ENCODE peak calls at places on chromosome 14, in five cellular contexts. B, R, I, M and G are unnamed samples.

GRCh38 chr14:91019673-91020072 is 40.8 kb downstream of the RPS6KA5 start:
- DNase-seq in B (no peak), I (no peak), R (no peak), M (no peak), G (no peak)

GRCh38 chr14:20501346-20501745 is 4.0 kb upstream of the RNASE10 start:
- DNase-seq in M (no peak), I (peak; percentile 18), B (no peak), R (no peak), G (no peak)

GRCh38 chr14:57153286-57153685 is 115.4 kb downstream of the EXOC5 start:
- DNase-seq in R (no peak), I (no peak), M (no peak), B (no peak), G (no peak)

GRCh38 chr14:76261371-76261811 is 109.7 kb downstream of the GPATCH2L start:
- DNase-seq in R (no peak), M (no peak), I (peak; percentile 61), B (no peak), G (no peak)

GRCh38 chr14:83838221-83838620 is 1691.7 kb upstream of the FLRT2 start:
- DNase-seq in I (no peak), M (no peak), B (no peak), R (no peak), G (no peak)

GRCh38 chr14:67562025-67562775 is 29.1 kb downstream of the PLEKHH1 start:
- DNase-seq in M (no peak), B (no peak), R (no peak), I (no peak), G (no peak)

GRCh38 chr14:68295316-68295816 is 475.8 kb downstream of the RAD51B start:
- DNase-seq in I (no peak), B (no peak), M (peak; percentile 31), R (no peak), G (peak; percentile 80)

GRCh38 chr14:76348898-76349297 is 27.0 kb upstream of the ESRRB start:
- DNase-seq in R (no peak), I (peak; percentile 72), M (no peak), B (no peak), G (no peak)

GRCh38 chr14:37515761-37516160 is 79.3 kb downstream of the FOXA1 start:
- DNase-seq in B (no peak), M (no peak), I (no peak), R (no peak), G (no peak)

GRCh38 chr14:92297818-92298595 is 25.0 kb upstream of the SLC24A4 start:
- DNase-seq in I (no peak), B (no peak), R (no peak), M (no peak), G (no peak)

GRCh38 chr14:89956294-89957009 is 725 bp downstream of the TDP1 start:
- DNase-seq in R (peak; percentile 72), M (peak; percentile 76), B (peak; percentile 66), I (peak; percentile 91), G (peak; percentile 57)

GRCh38 chr14:67166450-67166853 is 22.8 kb upstream of the GARIN2 start:
- DNase-seq in I (peak; percentile 7), B (no peak), M (peak; percentile 32), R (no peak), G (peak; percentile 56)

GRCh38 chr14:37081220-37081619 is 91.2 kb downstream of the SLC25A21 start:
- DNase-seq in B (no peak), I (peak; percentile 51), M (no peak), R (no peak), G (no peak)

GRCh38 chr14:91349481-91350074 is 68.0 kb downstream of the CCDC88C start:
- DNase-seq in B (no peak), M (no peak), I (no peak), R (peak; percentile 62), G (no peak)

GRCh38 chr14:45785240-45785639 is 532.2 kb upstream of the MIS18BP1 start:
- DNase-seq in R (no peak), I (no peak), M (peak; percentile 76), B (no peak), G (peak; percentile 80)

GRCh38 chr14:91882369-91882768 is 15.0 kb upstream of the TC2N start:
- DNase-seq in M (no peak), R (no peak), B (no peak), I (no peak), G (no peak)

GRCh38 chr14:51912112-51912786 is 51.8 kb downstream of the GNG2 start:
- DNase-seq in I (no peak), B (no peak), M (no peak), R (no peak), G (no peak)

GRCh38 chr14:57831981-57832380 is 33.9 kb downstream of the SLC35F4 start:
- DNase-seq in B (no peak), I (no peak), M (no peak), R (no peak), G (no peak)

GRCh38 chr14:48751293-48751692 is 834.9 kb downstream of the RPS29 start:
- DNase-seq in I (no peak), R (no peak), B (no peak), M (no peak), G (no peak)

GRCh38 chr14:71155743-71156142 is 248.5 kb downstream of the PCNX1 start:
- DNase-seq in B (no peak), I (no peak), M (no peak), R (no peak), G (peak; percentile 70)

GRCh38 chr14:56273151-56273550 is 154.9 kb downstream of the PELI2 start:
- DNase-seq in M (no peak), R (no peak), B (no peak), I (peak; percentile 46), G (no peak)

GRCh38 chr14:30907659-30908057 is 33.3 kb downstream of the COCH start:
- DNase-seq in R (no peak), I (no peak), M (no peak), B (no peak), G (no peak)

GRCh38 chr14:41986726-41987125 is 380.1 kb downstream of the LRFN5 start:
- DNase-seq in B (no peak), M (no peak), I (peak; percentile 41), R (no peak), G (no peak)

GRCh38 chr14:70514168-70515069 is 20.4 kb downstream of the ADAM20 start:
- DNase-seq in R (no peak), B (no peak), M (no peak), I (no peak), G (no peak)

GRCh38 chr14:74441113-74441512 is 15.1 kb upstream of the SYNDIG1L start:
- DNase-seq in M (no peak), I (no peak), B (no peak), R (no peak), G (no peak)

GRCh38 chr14:100896369-100897060 is 7.0 kb downstream of the RTL1 start:
- DNase-seq in R (no peak), I (no peak), M (no peak), B (no peak), G (no peak)
- H3K27me3 ChIP-seq in R (no peaks in the 10 kb centered on the region), I (peaks cover 2% of the 10 kb centered on the region), M (peaks cover 46% of the 10 kb centered on the region), B (peaks cover 3% of the 10 kb centered on the region), G (no peaks in the 10 kb centered on the region)

DNA sequence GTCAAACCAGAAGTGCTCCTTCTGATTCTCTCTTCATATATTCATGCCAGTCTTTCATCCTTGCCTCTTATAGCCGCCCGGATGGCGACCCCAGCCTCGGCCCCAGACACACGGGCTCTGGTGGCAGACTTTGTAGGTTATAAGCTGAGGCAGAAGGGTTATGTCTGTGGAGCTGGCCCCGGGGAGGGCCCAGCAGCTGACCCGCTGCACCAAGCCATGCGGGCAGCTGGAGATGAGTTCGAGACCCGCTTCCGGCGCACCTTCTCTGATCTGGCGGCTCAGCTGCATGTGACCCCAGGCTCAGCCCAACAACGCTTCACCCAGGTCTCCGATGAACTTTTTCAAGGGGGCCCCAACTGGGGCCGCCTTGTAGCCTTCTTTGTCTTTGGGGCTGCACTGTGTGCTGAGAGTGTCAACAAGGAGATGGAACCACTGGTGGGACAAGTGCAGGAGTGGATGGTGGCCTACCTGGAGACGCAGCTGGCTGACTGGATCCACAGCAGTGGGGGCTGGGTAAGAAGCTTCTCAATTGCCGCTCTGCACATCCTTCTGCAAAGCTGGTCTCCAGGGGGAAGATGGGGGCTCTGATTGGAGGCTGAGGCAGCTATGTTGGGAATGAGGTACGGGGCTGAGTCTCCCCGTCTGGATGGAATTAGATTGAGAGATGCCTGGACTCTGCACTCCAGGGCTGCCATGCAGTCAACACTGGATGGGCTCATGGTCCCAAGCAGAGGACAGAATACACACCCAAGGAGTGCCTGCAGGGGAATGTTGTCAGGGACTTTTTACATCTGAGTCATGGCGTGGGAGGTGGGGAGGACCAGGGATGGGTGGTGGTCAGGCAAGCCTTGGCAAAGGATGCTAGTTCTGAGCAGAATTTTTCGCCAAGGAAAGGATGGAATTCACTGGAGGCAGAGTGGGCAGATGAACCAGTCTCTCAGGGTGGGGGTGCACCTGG is 1.3 kb downstream of the BCL2L2 start:
- DNase-seq in M (no peak), I (peak; percentile 51), R (no peak), B (no peak), G (no peak)
- H3K4me3 ChIP-seq in M (no peak overlapping the region), I (peak overlapping the region; percentile 82), R (peak overlapping the region; percentile 95), B (peak overlapping the region; percentile 73), G (peak overlapping the region; percentile 68)

GRCh38 chr14:63345826-63346225 is 27.1 kb upstream of the GPHB5 start:
- DNase-seq in R (no peak), B (no peak), I (no peak), M (no peak), G (no peak)
- H3K27me3 ChIP-seq in R (no peaks in the 10 kb centered on the region), B (no peaks in the 10 kb centered on the region), I (no peaks in the 10 kb centered on the region), M (peaks cover 6% of the 10 kb centered on the region), G (no peaks in the 10 kb centered on the region)

GRCh38 chr14:73211251-73211650 is 26.1 kb upstream of the PAPLN start:
- DNase-seq in I (no peak), R (no peak), M (no peak), B (no peak), G (no peak)
- H3K4me3 ChIP-seq in I (no peak overlapping the region), R (no peak overlapping the region), M (no peak overlapping the region), B (no peak overlapping the region), G (no peak overlapping the region)

GRCh38 chr14:34081576-34082136 is 130.8 kb upstream of the EGLN3 start:
- DNase-seq in I (peak; percentile 88), B (no peak), R (no peak), M (no peak), G (peak; percentile 29)
- H3K27me3 ChIP-seq in I (no peaks in the 10 kb centered on the region), B (no peaks in the 10 kb centered on the region), R (no peaks in the 10 kb centered on the region), M (no peaks in the 10 kb centered on the region), G (no peaks in the 10 kb centered on the region)

DNA sequence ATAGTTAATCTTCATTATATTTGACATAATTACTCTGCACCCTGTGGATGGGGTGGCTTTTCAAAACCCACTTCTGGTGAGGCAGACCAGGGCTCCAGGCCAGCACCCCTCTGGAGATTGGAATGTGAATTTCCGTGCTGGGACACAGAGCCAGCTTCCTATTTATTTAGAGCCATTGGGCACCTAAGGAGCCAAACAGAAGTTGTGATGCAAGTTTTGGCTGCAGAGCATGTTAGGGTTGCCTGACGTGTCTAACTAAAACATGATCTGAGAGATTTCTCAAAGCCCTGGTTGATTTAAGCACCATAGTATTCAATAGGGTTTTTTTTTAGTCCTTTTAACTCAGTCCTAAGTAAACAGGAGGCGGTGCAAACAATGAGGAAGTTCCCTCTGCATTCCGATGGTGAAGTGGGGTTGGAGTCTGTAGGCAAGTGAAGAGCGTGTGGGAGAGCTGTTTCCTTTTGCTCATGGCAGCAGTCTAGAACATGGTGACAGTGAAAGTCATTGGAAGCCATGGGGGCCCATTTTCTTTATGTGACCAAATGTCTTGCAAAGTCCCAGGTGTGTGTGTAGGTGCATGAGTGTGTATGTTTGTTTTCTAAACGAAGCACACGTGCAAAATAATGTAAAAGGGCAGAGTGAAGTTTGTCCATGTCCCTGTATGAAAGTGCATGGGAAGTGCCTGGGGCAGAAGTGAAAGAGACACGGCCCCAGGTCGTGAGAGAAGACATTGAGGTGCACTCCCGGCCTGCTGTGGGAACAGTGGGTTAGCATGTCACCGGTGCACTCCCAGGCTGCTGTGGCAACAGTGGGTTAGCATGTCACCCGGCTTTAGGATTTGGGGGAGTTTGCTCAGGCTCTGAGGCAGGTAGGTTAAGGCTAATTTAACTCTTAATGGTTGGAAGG is 117.7 kb downstream of the PRKCH start:
- DNase-seq in I (peak; percentile 30), B (no peak), M (peak; percentile 36), R (peak; percentile 55), G (peak; percentile 75)
- H3K4me3 ChIP-seq in I (no peak overlapping the region), B (no peak overlapping the region), M (no peak overlapping the region), R (peak overlapping the region; percentile 26), G (peak overlapping the region; percentile 10)

GRCh38 chr14:103122578-103123127 is 608 bp upstream of the TNFAIP2 start:
- DNase-seq in R (no peak), M (no peak), B (no peak), I (no peak), G (no peak)
- H3K27me3 ChIP-seq in R (no peaks in the 10 kb centered on the region), M (peaks cover 42% of the 10 kb centered on the region), B (no peaks in the 10 kb centered on the region), I (no peaks in the 10 kb centered on the region), G (no peaks in the 10 kb centered on the region)